ENCODE peak calls at places on chromosome 6, in nine cellular contexts. One of them, this sample, is unnamed.
A peak's percentile ranks its signal among the peaks of the same experiment; 100 is the strongest.

GRCh38 chr6:85360794-85361642 is 88.9 kb upstream of the NT5E start:
- DNase-seq in activated naive CD4-positive, alpha-beta T cell: no peak
- DNase-seq in activated gamma-delta T cell treated with Interleukin-2 at 50 U/mL for 16 hours: no peak
- DNase-seq in endodermal cell: no peak
- DNase-seq in stimulated activated naive CD8-positive, alpha-beta T cell treated with anti-CD3 and anti-CD28 coated beads, Interleukin-15, Interleukin-2, amounts not matched to agents 100 U/mL and 50 U/mL, for 24 hours: no peak
- DNase-seq in cardiac fibroblast: peak; percentile 86
- DNase-seq in memory B cell: no peak
- DNase-seq in stimulated activated CD8-positive, alpha-beta memory T cell treated with anti-CD3 and anti-CD28 coated beads, Interleukin-15, amount 100 ng/mL, for 24 hours: no peak
- DNase-seq in T47D: no peak
- DNase-seq in this sample: no peak

GRCh38 chr6:108343894-108344293 is 49.0 kb downstream of the AFG1L start:
- DNase-seq in activated naive CD4-positive, alpha-beta T cell: no peak
- DNase-seq in stimulated activated naive CD8-positive, alpha-beta T cell treated with anti-CD3 and anti-CD28 coated beads, Interleukin-15, Interleukin-2, amounts not matched to agents 100 U/mL and 50 U/mL, for 24 hours: no peak
- DNase-seq in stimulated activated CD8-positive, alpha-beta memory T cell treated with anti-CD3 and anti-CD28 coated beads, Interleukin-15, amount 100 ng/mL, for 24 hours: no peak
- DNase-seq in activated gamma-delta T cell treated with Interleukin-2 at 50 U/mL for 16 hours: no peak
- DNase-seq in T47D: no peak
- DNase-seq in endodermal cell: no peak
- DNase-seq in cardiac fibroblast: no peak
- DNase-seq in memory B cell: no peak
- DNase-seq in this sample: no peak

GRCh38 chr6:144749263-144749662 is 464.1 kb downstream of the UTRN start:
- DNase-seq in cardiac fibroblast: no peak
- DNase-seq in stimulated activated CD8-positive, alpha-beta memory T cell treated with anti-CD3 and anti-CD28 coated beads, Interleukin-15, amount 100 ng/mL, for 24 hours: no peak
- DNase-seq in stimulated activated naive CD8-positive, alpha-beta T cell treated with anti-CD3 and anti-CD28 coated beads, Interleukin-15, Interleukin-2, amounts not matched to agents 100 U/mL and 50 U/mL, for 24 hours: no peak
- DNase-seq in endodermal cell: no peak
- DNase-seq in T47D: no peak
- DNase-seq in activated naive CD4-positive, alpha-beta T cell: no peak
- DNase-seq in activated gamma-delta T cell treated with Interleukin-2 at 50 U/mL for 16 hours: no peak
- DNase-seq in memory B cell: no peak
- DNase-seq in this sample: no peak

GRCh38 chr6:89966250-89966588 is 72.0 kb downstream of the GJA10 start:
- DNase-seq in stimulated activated naive CD8-positive, alpha-beta T cell treated with anti-CD3 and anti-CD28 coated beads, Interleukin-15, Interleukin-2, amounts not matched to agents 100 U/mL and 50 U/mL, for 24 hours: no peak
- DNase-seq in T47D: no peak
- DNase-seq in memory B cell: no peak
- DNase-seq in endodermal cell: no peak
- DNase-seq in cardiac fibroblast: no peak
- DNase-seq in activated naive CD4-positive, alpha-beta T cell: no peak
- DNase-seq in activated gamma-delta T cell treated with Interleukin-2 at 50 U/mL for 16 hours: no peak
- DNase-seq in stimulated activated CD8-positive, alpha-beta memory T cell treated with anti-CD3 and anti-CD28 coated beads, Interleukin-15, amount 100 ng/mL, for 24 hours: no peak
- DNase-seq in this sample: no peak

GRCh38 chr6:33860706-33861474 is 57.1 kb upstream of the MLN start:
- DNase-seq in endodermal cell: no peak
- DNase-seq in activated naive CD4-positive, alpha-beta T cell: no peak
- DNase-seq in T47D: peak; percentile 48
- DNase-seq in stimulated activated naive CD8-positive, alpha-beta T cell treated with anti-CD3 and anti-CD28 coated beads, Interleukin-15, Interleukin-2, amounts not matched to agents 100 U/mL and 50 U/mL, for 24 hours: no peak
- DNase-seq in activated gamma-delta T cell treated with Interleukin-2 at 50 U/mL for 16 hours: peak; percentile 17
- DNase-seq in cardiac fibroblast: peak; percentile 36
- DNase-seq in memory B cell: no peak
- DNase-seq in stimulated activated CD8-positive, alpha-beta memory T cell treated with anti-CD3 and anti-CD28 coated beads, Interleukin-15, amount 100 ng/mL, for 24 hours: no peak
- DNase-seq in this sample: no peak

GRCh38 chr6:163688971-163689370 is 274.5 kb downstream of the QKI start:
- DNase-seq in memory B cell: no peak
- DNase-seq in cardiac fibroblast: no peak
- DNase-seq in endodermal cell: no peak
- DNase-seq in T47D: no peak
- DNase-seq in stimulated activated naive CD8-positive, alpha-beta T cell treated with anti-CD3 and anti-CD28 coated beads, Interleukin-15, Interleukin-2, amounts not matched to agents 100 U/mL and 50 U/mL, for 24 hours: no peak
- DNase-seq in activated gamma-delta T cell treated with Interleukin-2 at 50 U/mL for 16 hours: no peak
- DNase-seq in stimulated activated CD8-positive, alpha-beta memory T cell treated with anti-CD3 and anti-CD28 coated beads, Interleukin-15, amount 100 ng/mL, for 24 hours: no peak
- DNase-seq in activated naive CD4-positive, alpha-beta T cell: no peak
- DNase-seq in this sample: no peak

GRCh38 chr6:169035381-169036280 is 218.0 kb downstream of the THBS2 start:
- DNase-seq in stimulated activated naive CD8-positive, alpha-beta T cell treated with anti-CD3 and anti-CD28 coated beads, Interleukin-15, Interleukin-2, amounts not matched to agents 100 U/mL and 50 U/mL, for 24 hours: no peak
- DNase-seq in activated naive CD4-positive, alpha-beta T cell: no peak
- DNase-seq in memory B cell: no peak
- DNase-seq in stimulated activated CD8-positive, alpha-beta memory T cell treated with anti-CD3 and anti-CD28 coated beads, Interleukin-15, amount 100 ng/mL, for 24 hours: no peak
- DNase-seq in T47D: no peak
- DNase-seq in cardiac fibroblast: peak; percentile 77
- DNase-seq in activated gamma-delta T cell treated with Interleukin-2 at 50 U/mL for 16 hours: no peak
- DNase-seq in endodermal cell: no peak
- DNase-seq in this sample: no peak

GRCh38 chr6:6565069-6565468 is 23.5 kb upstream of the LY86 start:
- DNase-seq in stimulated activated naive CD8-positive, alpha-beta T cell treated with anti-CD3 and anti-CD28 coated beads, Interleukin-15, Interleukin-2, amounts not matched to agents 100 U/mL and 50 U/mL, for 24 hours: no peak
- DNase-seq in cardiac fibroblast: no peak
- DNase-seq in T47D: no peak
- DNase-seq in stimulated activated CD8-positive, alpha-beta memory T cell treated with anti-CD3 and anti-CD28 coated beads, Interleukin-15, amount 100 ng/mL, for 24 hours: no peak
- DNase-seq in activated gamma-delta T cell treated with Interleukin-2 at 50 U/mL for 16 hours: no peak
- DNase-seq in activated naive CD4-positive, alpha-beta T cell: no peak
- DNase-seq in memory B cell: no peak
- DNase-seq in endodermal cell: no peak
- DNase-seq in this sample: no peak

GRCh38 chr6:169153401-169153800 is 100.2 kb downstream of the THBS2 start:
- DNase-seq in stimulated activated CD8-positive, alpha-beta memory T cell treated with anti-CD3 and anti-CD28 coated beads, Interleukin-15, amount 100 ng/mL, for 24 hours: no peak
- DNase-seq in stimulated activated naive CD8-positive, alpha-beta T cell treated with anti-CD3 and anti-CD28 coated beads, Interleukin-15, Interleukin-2, amounts not matched to agents 100 U/mL and 50 U/mL, for 24 hours: no peak
- DNase-seq in activated gamma-delta T cell treated with Interleukin-2 at 50 U/mL for 16 hours: no peak
- DNase-seq in memory B cell: no peak
- DNase-seq in T47D: no peak
- DNase-seq in endodermal cell: no peak
- DNase-seq in activated naive CD4-positive, alpha-beta T cell: no peak
- DNase-seq in cardiac fibroblast: no peak
- DNase-seq in this sample: no peak

This sample was measured in GM13976.